ENCODE peak calls at places on chromosome 15, in nine cellular contexts. One of them, this sample, is unnamed.

GRCh38 chr15:40340740-40341400 is at the start of gene CCDC9B:
- DNase-seq in frontal cortex: peak
- DNase-seq in brain pericyte: peak
- DNase-seq in mucosa of gallbladder: peak
- DNase-seq in cardiac fibroblast: peak
- DNase-seq in left kidney: peak
- DNase-seq in stimulated activated CD8-positive, alpha-beta memory T cell treated with anti-CD3 and anti-CD28 coated beads, Interleukin-7, amount 100 ng/mL, for 24 hours: no peak
- DNase-seq in psoas muscle: peak
- DNase-seq in lung: peak
- DNase-seq in this sample: peak

GRCh38 chr15:55277116-55277564 is 12.5 kb downstream of the RAB27A start:
- DNase-seq in frontal cortex: no peak
- DNase-seq in brain pericyte: no peak
- DNase-seq in mucosa of gallbladder: no peak
- DNase-seq in cardiac fibroblast: no peak
- DNase-seq in left kidney: peak
- DNase-seq in stimulated activated CD8-positive, alpha-beta memory T cell treated with anti-CD3 and anti-CD28 coated beads, Interleukin-7, amount 100 ng/mL, for 24 hours: no peak
- DNase-seq in psoas muscle: no peak
- DNase-seq in lung: no peak
- DNase-seq in this sample: no peak

GRCh38 chr15:50176869-50177268 is 5.1 kb upstream of the SLC27A2 start:
- DNase-seq in frontal cortex: no peak
- DNase-seq in brain pericyte: no peak
- DNase-seq in mucosa of gallbladder: no peak
- DNase-seq in cardiac fibroblast: no peak
- DNase-seq in left kidney: no peak
- DNase-seq in stimulated activated CD8-positive, alpha-beta memory T cell treated with anti-CD3 and anti-CD28 coated beads, Interleukin-7, amount 100 ng/mL, for 24 hours: no peak
- DNase-seq in psoas muscle: no peak
- DNase-seq in lung: no peak
- DNase-seq in this sample: no peak

GRCh38 chr15:95032181-95032580 is 800.8 kb downstream of the MCTP2 start:
- DNase-seq in frontal cortex: no peak
- DNase-seq in brain pericyte: no peak
- DNase-seq in mucosa of gallbladder: no peak
- DNase-seq in cardiac fibroblast: no peak
- DNase-seq in left kidney: no peak
- DNase-seq in stimulated activated CD8-positive, alpha-beta memory T cell treated with anti-CD3 and anti-CD28 coated beads, Interleukin-7, amount 100 ng/mL, for 24 hours: no peak
- DNase-seq in psoas muscle: no peak
- DNase-seq in lung: no peak
- DNase-seq in this sample: no peak

GRCh38 chr15:88647362-88648105 is 8.7 kb downstream of the ISG20 start:
- DNase-seq in frontal cortex: no peak
- DNase-seq in brain pericyte: no peak
- DNase-seq in mucosa of gallbladder: peak
- DNase-seq in cardiac fibroblast: no peak
- DNase-seq in left kidney: no peak
- DNase-seq in stimulated activated CD8-positive, alpha-beta memory T cell treated with anti-CD3 and anti-CD28 coated beads, Interleukin-7, amount 100 ng/mL, for 24 hours: no peak
- DNase-seq in psoas muscle: no peak
- DNase-seq in lung: no peak
- DNase-seq in this sample: peak

GRCh38 chr15:49083471-49084284 is 37.4 kb upstream of the SECISBP2L start:
- DNase-seq in frontal cortex: no peak
- DNase-seq in brain pericyte: no peak
- DNase-seq in mucosa of gallbladder: no peak
- DNase-seq in cardiac fibroblast: no peak
- DNase-seq in left kidney: no peak
- DNase-seq in stimulated activated CD8-positive, alpha-beta memory T cell treated with anti-CD3 and anti-CD28 coated beads, Interleukin-7, amount 100 ng/mL, for 24 hours: no peak
- DNase-seq in psoas muscle: no peak
- DNase-seq in lung: no peak
- DNase-seq in this sample: no peak

GRCh38 chr15:92603743-92604470 is 51.7 kb downstream of the FAM174B start:
- DNase-seq in frontal cortex: no peak
- DNase-seq in brain pericyte: no peak
- DNase-seq in mucosa of gallbladder: no peak
- DNase-seq in cardiac fibroblast: peak
- DNase-seq in left kidney: no peak
- DNase-seq in stimulated activated CD8-positive, alpha-beta memory T cell treated with anti-CD3 and anti-CD28 coated beads, Interleukin-7, amount 100 ng/mL, for 24 hours: no peak
- DNase-seq in psoas muscle: no peak
- DNase-seq in lung: no peak
- DNase-seq in this sample: no peak

GRCh38 chr15:74025436-74025835 is 30.9 kb downstream of the PML start:
- DNase-seq in frontal cortex: no peak
- DNase-seq in brain pericyte: no peak
- DNase-seq in mucosa of gallbladder: no peak
- DNase-seq in cardiac fibroblast: peak
- DNase-seq in left kidney: no peak
- DNase-seq in stimulated activated CD8-positive, alpha-beta memory T cell treated with anti-CD3 and anti-CD28 coated beads, Interleukin-7, amount 100 ng/mL, for 24 hours: no peak
- DNase-seq in psoas muscle: no peak
- DNase-seq in lung: no peak
- DNase-seq in this sample: no peak

GRCh38 chr15:80464952-80465645 is 60.9 kb downstream of the ARNT2 start:
- DNase-seq in frontal cortex: no peak
- DNase-seq in brain pericyte: no peak
- DNase-seq in mucosa of gallbladder: no peak
- DNase-seq in cardiac fibroblast: peak
- DNase-seq in left kidney: peak
- DNase-seq in stimulated activated CD8-positive, alpha-beta memory T cell treated with anti-CD3 and anti-CD28 coated beads, Interleukin-7, amount 100 ng/mL, for 24 hours: no peak
- DNase-seq in psoas muscle: no peak
- DNase-seq in lung: no peak
- DNase-seq in this sample: no peak

GRCh38 chr15:64156652-64157331 is 5.3 kb downstream of the SNX22 start:
- DNase-seq in frontal cortex: no peak
- DNase-seq in brain pericyte: no peak
- DNase-seq in mucosa of gallbladder: no peak
- DNase-seq in cardiac fibroblast: no peak
- DNase-seq in left kidney: no peak
- DNase-seq in stimulated activated CD8-positive, alpha-beta memory T cell treated with anti-CD3 and anti-CD28 coated beads, Interleukin-7, amount 100 ng/mL, for 24 hours: no peak
- DNase-seq in psoas muscle: no peak
- DNase-seq in lung: no peak
- DNase-seq in this sample: no peak

GRCh38 chr15:99014803-99015676 is 7.4 kb upstream of the PGPEP1L start:
- DNase-seq in frontal cortex: peak
- DNase-seq in brain pericyte: no peak
- DNase-seq in mucosa of gallbladder: peak
- DNase-seq in cardiac fibroblast: peak
- DNase-seq in left kidney: peak
- DNase-seq in stimulated activated CD8-positive, alpha-beta memory T cell treated with anti-CD3 and anti-CD28 coated beads, Interleukin-7, amount 100 ng/mL, for 24 hours: no peak
- DNase-seq in psoas muscle: peak
- DNase-seq in lung: peak
- DNase-seq in this sample: peak

GRCh38 chr15:63218114-63218808 is 28.9 kb downstream of the RAB8B start:
- DNase-seq in frontal cortex: no peak
- DNase-seq in brain pericyte: no peak
- DNase-seq in mucosa of gallbladder: peak
- DNase-seq in cardiac fibroblast: peak
- DNase-seq in left kidney: no peak
- DNase-seq in stimulated activated CD8-positive, alpha-beta memory T cell treated with anti-CD3 and anti-CD28 coated beads, Interleukin-7, amount 100 ng/mL, for 24 hours: no peak
- DNase-seq in psoas muscle: no peak
- DNase-seq in lung: no peak
- DNase-seq in this sample: no peak

This sample was measured in T47D.